ENCODE peak calls at places on chromosomes 11 and 22, in six cellular contexts. T, O, Y, W, J and R are unnamed samples.

GRCh38 chr11:121415861-121416260 is 36.3 kb upstream of the SORL1 start:
- DNase-seq in T (no peak), O (no peak), Y (no peak), W (peak), J (no peak), R (no peak)

GRCh38 chr11:9617960-9618359 is 44.5 kb downstream of the WEE1 start:
- DNase-seq in T (peak), O (no peak), Y (no peak), W (no peak), J (no peak), R (no peak)

GRCh38 chr22:46068908-46069481 is 81.3 kb upstream of the PPARA start:
- DNase-seq in T (peak), O (peak), Y (no peak), W (no peak), J (no peak), R (no peak)

GRCh38 chr11:70073881-70074371 is 4.2 kb upstream of the ANO1 start:
- DNase-seq in T (peak), O (no peak), Y (no peak), W (no peak), J (no peak), R (no peak)

GRCh38 chr11:76335827-76336226 is 45.1 kb downstream of the THAP12 start:
- DNase-seq in T (no peak), O (no peak), Y (no peak), W (no peak), J (no peak), R (no peak)

GRCh38 chr11:21066030-21066429 is 396.6 kb downstream of the NELL1 start:
- DNase-seq in T (no peak), O (no peak), Y (no peak), W (no peak), J (no peak), R (no peak)

GRCh38 chr11:82577246-82577645 is 156.4 kb downstream of the FAM181B start:
- DNase-seq in T (no peak), O (no peak), Y (no peak), W (no peak), J (no peak), R (no peak)

GRCh38 chr11:8809185-8809584 is 101.8 kb upstream of the AKIP1 start:
- DNase-seq in T (no peak), O (no peak), Y (no peak), W (no peak), J (no peak), R (no peak)

GRCh38 chr11:127943763-127944162 is 643.6 kb downstream of the ETS1 start:
- DNase-seq in T (peak), O (no peak), Y (no peak), W (no peak), J (no peak), R (no peak)

GRCh38 chr11:16148301-16148787 is 208.0 kb downstream of the SOX6 start:
- DNase-seq in T (no peak), O (no peak), Y (no peak), W (no peak), J (peak), R (no peak)

GRCh38 chr11:132561937-132562336 is 970.4 kb downstream of the OPCML start:
- DNase-seq in T (no peak), O (no peak), Y (no peak), W (no peak), J (no peak), R (no peak)

GRCh38 chr11:15535414-15535813 is 420.7 kb downstream of the INSC start:
- DNase-seq in T (no peak), O (no peak), Y (no peak), W (no peak), J (no peak), R (no peak)

GRCh38 chr11:65111159-65111536 is 524 bp upstream of the TM7SF2 start:
- DNase-seq in T (no peak), O (no peak), Y (no peak), W (no peak), J (no peak), R (no peak)

GRCh38 chr11:20631525-20632168 is 32.2 kb downstream of the SLC6A5 start:
- DNase-seq in T (no peak), O (no peak), Y (peak), W (no peak), J (no peak), R (no peak)

GRCh38 chr22:49567894-49568750 is 259.6 kb downstream of the BRD1 start:
- DNase-seq in T (no peak), O (no peak), Y (no peak), W (peak), J (no peak), R (peak)

GRCh38 chr22:32562396-32562795 is 87.8 kb downstream of the FBXO7 start:
- DNase-seq in T (no peak), O (no peak), Y (no peak), W (no peak), J (no peak), R (no peak)